ENCODE peak calls at places on chromosomes 1 and 21, in four cellular contexts. One of them, this sample, is unnamed.

GRCh38 chr1:27868932-27869718 is 3.2 kb upstream of the THEMIS2 start:
- DNase-seq in Panc1: no peak
- DNase-seq in heart right ventricle: no peak
- DNase-seq in left ventricle myocardium inferior: peak; percentile 52
- DNase-seq in this sample: no peak

GRCh38 chr1:183023146-183023600 is at the start of gene LAMC1:
- DNase-seq in Panc1: no peak
- DNase-seq in heart right ventricle: peak; percentile 84
- DNase-seq in left ventricle myocardium inferior: peak; percentile 85
- DNase-seq in this sample: peak; percentile 74

GRCh38 chr1:32969556-32969955 is 4.9 kb upstream of the RNF19B start:
- DNase-seq in Panc1: no peak
- DNase-seq in heart right ventricle: no peak
- DNase-seq in left ventricle myocardium inferior: no peak
- DNase-seq in this sample: no peak

GRCh38 chr1:41900611-41901444 is 17.9 kb downstream of the HIVEP3 start:
- DNase-seq in Panc1: no peak
- DNase-seq in heart right ventricle: no peak
- DNase-seq in left ventricle myocardium inferior: no peak
- DNase-seq in this sample: peak; percentile 59

GRCh38 chr1:211928222-211928856 is 97.8 kb upstream of the LPGAT1 start:
- DNase-seq in Panc1: no peak
- DNase-seq in heart right ventricle: no peak
- DNase-seq in left ventricle myocardium inferior: no peak
- DNase-seq in this sample: no peak

GRCh38 chr1:228148196-228148861 is 1.4 kb upstream of the GJC2 start:
- DNase-seq in Panc1: no peak
- DNase-seq in heart right ventricle: no peak
- DNase-seq in left ventricle myocardium inferior: no peak
- DNase-seq in this sample: no peak

GRCh38 chr21:39014751-39015150 is 168.5 kb downstream of the PSMG1 start:
- DNase-seq in Panc1: no peak
- DNase-seq in heart right ventricle: no peak
- DNase-seq in left ventricle myocardium inferior: no peak
- DNase-seq in this sample: peak; percentile 96

GRCh38 chr1:17791464-17791863 is 36.3 kb downstream of the ACTL8 start:
- DNase-seq in Panc1: no peak
- DNase-seq in heart right ventricle: no peak
- DNase-seq in left ventricle myocardium inferior: no peak
- DNase-seq in this sample: no peak

GRCh38 chr1:40798366-40799310 is 15.1 kb downstream of the KCNQ4 start:
- DNase-seq in Panc1: no peak
- DNase-seq in heart right ventricle: no peak
- DNase-seq in left ventricle myocardium inferior: no peak
- DNase-seq in this sample: no peak

GRCh38 chr1:211344335-211344664 is 17.7 kb downstream of the TRAF5 start:
- DNase-seq in Panc1: no peak
- DNase-seq in heart right ventricle: no peak
- DNase-seq in left ventricle myocardium inferior: no peak
- DNase-seq in this sample: no peak

GRCh38 chr1:34923490-34923889 is 6.0 kb downstream of the DLGAP3 start:
- DNase-seq in Panc1: no peak
- DNase-seq in heart right ventricle: no peak
- DNase-seq in left ventricle myocardium inferior: no peak
- DNase-seq in this sample: no peak

GRCh38 chr21:34670962-34671348 is 2.2 kb downstream of the CLIC6 start:
- DNase-seq in Panc1: no peak
- DNase-seq in heart right ventricle: no peak
- DNase-seq in left ventricle myocardium inferior: no peak
- DNase-seq in this sample: no peak

GRCh38 chr1:112877741-112878140 is 78.3 kb downstream of the SLC16A1 start:
- DNase-seq in Panc1: no peak
- DNase-seq in heart right ventricle: no peak
- DNase-seq in left ventricle myocardium inferior: no peak
- DNase-seq in this sample: no peak

GRCh38 chr1:15224259-15224869 is 22.7 kb upstream of the FHAD1 start:
- DNase-seq in Panc1: no peak
- DNase-seq in heart right ventricle: no peak
- DNase-seq in left ventricle myocardium inferior: no peak
- DNase-seq in this sample: no peak

GRCh38 chr1:228902781-228903572 is 167.7 kb downstream of the RHOU start:
- DNase-seq in Panc1: peak; percentile 89
- DNase-seq in heart right ventricle: peak; percentile 78
- DNase-seq in left ventricle myocardium inferior: peak; percentile 64
- DNase-seq in this sample: peak; percentile 94

DNA sequence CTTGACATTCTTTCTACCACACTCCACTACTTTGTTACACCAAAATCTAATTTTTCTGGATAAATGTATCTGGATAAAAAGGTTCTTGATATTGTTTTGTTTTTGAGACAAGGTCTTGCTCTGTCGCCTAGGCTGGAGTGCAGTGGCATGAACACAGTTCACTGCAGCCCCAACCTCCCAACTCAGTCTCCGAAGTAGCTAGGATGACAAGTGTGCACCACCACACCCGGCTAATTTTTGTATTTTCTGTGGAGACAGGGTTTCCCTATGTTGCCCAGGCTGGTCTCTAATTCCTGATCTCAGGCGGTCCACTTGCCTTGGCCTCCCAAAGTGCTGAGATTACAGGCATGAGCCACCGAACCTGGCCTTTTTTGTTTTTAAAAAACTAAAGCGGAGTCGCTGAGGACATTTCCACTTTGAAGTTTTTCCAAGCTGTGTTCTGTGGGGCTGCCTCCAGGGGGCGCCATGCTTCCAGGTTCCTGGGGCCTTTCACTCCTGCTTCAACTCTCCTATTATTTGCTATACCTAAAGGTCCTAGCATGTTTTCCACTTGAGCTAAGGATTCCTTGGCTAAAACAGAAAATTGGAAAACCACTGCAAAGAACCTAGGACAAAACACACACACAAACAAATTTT is 14.1 kb upstream of the NCMAP start:
- DNase-seq in Panc1: no peak
- DNase-seq in heart right ventricle: no peak
- DNase-seq in left ventricle myocardium inferior: no peak
- DNase-seq in this sample: no peak
- TF ChIP-seq CTCF in Panc1: peak; percentile 88
- TF ChIP-seq CTCF in heart right ventricle: peak; percentile 69
- TF ChIP-seq CTCF in left ventricle myocardium inferior: peak; percentile 72
- TF ChIP-seq CTCF in this sample: peak; percentile 81

GRCh38 chr1:12031039-12031980 is 12.0 kb downstream of the MIIP start:
- DNase-seq in Panc1: no peak
- DNase-seq in heart right ventricle: no peak
- DNase-seq in left ventricle myocardium inferior: peak; percentile 46
- DNase-seq in this sample: no peak
- TF ChIP-seq CTCF in Panc1: peak; percentile 86
- TF ChIP-seq CTCF in heart right ventricle: peak; percentile 57
- TF ChIP-seq CTCF in left ventricle myocardium inferior: peak; percentile 71
- TF ChIP-seq CTCF in this sample: peak; percentile 75

GRCh38 chr1:57424231-57425027 is 569 bp upstream of the DAB1 start:
- DNase-seq in Panc1: no peak
- DNase-seq in heart right ventricle: peak; percentile 27
- DNase-seq in left ventricle myocardium inferior: peak; percentile 29
- DNase-seq in this sample: peak; percentile 10
- TF ChIP-seq CTCF in Panc1: peak; percentile 84
- TF ChIP-seq CTCF in heart right ventricle: peak; percentile 71
- TF ChIP-seq CTCF in left ventricle myocardium inferior: peak; percentile 74
- TF ChIP-seq CTCF in this sample: peak; percentile 79

DNA sequence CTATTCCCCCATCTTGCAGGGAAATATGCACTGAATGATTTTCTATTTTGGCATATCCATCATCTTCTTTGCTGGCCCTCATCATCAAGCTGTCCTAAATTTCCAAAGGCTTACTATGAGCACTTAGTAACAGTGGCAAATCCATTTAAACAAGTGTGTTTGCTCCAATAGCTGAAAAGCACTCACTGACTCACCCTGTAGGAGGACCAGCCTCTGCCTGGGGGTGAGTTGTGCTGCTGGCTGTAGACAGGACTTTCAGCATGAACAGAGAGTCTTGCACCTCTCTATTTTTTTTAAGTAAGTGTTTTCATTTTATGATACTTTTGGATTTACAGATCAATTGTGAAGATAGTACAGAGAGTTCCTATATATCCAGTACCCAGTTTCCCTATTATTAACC is 97.3 kb downstream of the SLC35F3 start:
- DNase-seq in Panc1: no peak
- DNase-seq in heart right ventricle: no peak
- DNase-seq in left ventricle myocardium inferior: no peak
- DNase-seq in this sample: no peak
- TF ChIP-seq CTCF in Panc1: no peak
- TF ChIP-seq CTCF in heart right ventricle: no peak
- TF ChIP-seq CTCF in left ventricle myocardium inferior: no peak
- TF ChIP-seq CTCF in this sample: no peak

GRCh38 chr1:82091729-82092128 is 291.0 kb downstream of the ADGRL2 start:
- DNase-seq in Panc1: no peak
- DNase-seq in heart right ventricle: no peak
- DNase-seq in left ventricle myocardium inferior: no peak
- DNase-seq in this sample: no peak
- TF ChIP-seq CTCF in Panc1: no peak
- TF ChIP-seq CTCF in heart right ventricle: no peak
- TF ChIP-seq CTCF in left ventricle myocardium inferior: no peak
- TF ChIP-seq CTCF in this sample: no peak

GRCh38 chr1:156801409-156802121 is 15.1 kb downstream of the SH2D2A start:
- DNase-seq in Panc1: no peak
- DNase-seq in heart right ventricle: no peak
- DNase-seq in left ventricle myocardium inferior: peak; percentile 31
- DNase-seq in this sample: peak; percentile 66
- TF ChIP-seq CTCF in Panc1: no peak
- TF ChIP-seq CTCF in heart right ventricle: peak; percentile 51
- TF ChIP-seq CTCF in left ventricle myocardium inferior: peak; percentile 41
- TF ChIP-seq CTCF in this sample: peak; percentile 55

GRCh38 chr1:66731462-66731861 is 20.8 kb upstream of the DYNLT5 start:
- DNase-seq in Panc1: no peak
- DNase-seq in heart right ventricle: no peak
- DNase-seq in left ventricle myocardium inferior: no peak
- DNase-seq in this sample: no peak
- TF ChIP-seq CTCF in Panc1: no peak
- TF ChIP-seq CTCF in heart right ventricle: no peak
- TF ChIP-seq CTCF in left ventricle myocardium inferior: no peak
- TF ChIP-seq CTCF in this sample: no peak

DNA sequence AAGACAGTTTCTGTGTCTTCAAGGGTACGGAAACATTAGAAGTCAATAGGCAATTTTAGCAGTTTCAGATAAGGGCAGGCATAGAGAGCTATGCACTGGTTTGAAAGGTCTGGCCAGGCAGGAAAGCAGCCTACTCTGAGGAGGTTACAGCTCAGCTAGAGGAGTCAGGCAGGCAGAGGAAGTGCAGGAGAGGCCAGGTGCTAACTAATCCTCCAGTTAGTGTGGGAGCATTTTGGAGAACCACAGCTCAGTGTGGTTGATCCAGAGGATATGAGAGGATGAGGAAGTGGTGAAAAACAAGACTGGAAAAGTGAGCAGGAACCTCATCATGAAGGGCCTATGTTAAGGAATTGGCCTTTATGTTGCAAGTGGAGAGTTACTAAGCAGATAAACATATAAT is 282.4 kb upstream of the SGIP1 start:
- DNase-seq in Panc1: no peak
- DNase-seq in heart right ventricle: no peak
- DNase-seq in left ventricle myocardium inferior: no peak
- DNase-seq in this sample: no peak
- TF ChIP-seq CTCF in Panc1: no peak
- TF ChIP-seq CTCF in heart right ventricle: no peak
- TF ChIP-seq CTCF in left ventricle myocardium inferior: no peak
- TF ChIP-seq CTCF in this sample: no peak